ENCODE peak calls at places on chromosomes 6 and 20, in seven cellular contexts. M, P, Q, K, Z, U and O are unnamed samples.

GRCh38 chr6:45448417-45449389 is 71.0 kb upstream of the SUPT3H start:
- DNase-seq in U (no peak), M (no peak), Z (no peak), Q (no peak), P (peak; percentile 38), K (no peak), O (peak; percentile 70)

GRCh38 chr6:139146317-139146726 is 11.4 kb downstream of the HECA start:
- DNase-seq in P (no peak), Z (no peak), M (no peak), Q (no peak), U (no peak), K (no peak), O (no peak)

GRCh38 chr20:32472581-32473207 is 112.4 kb downstream of the NOL4L start:
- DNase-seq in K (no peak), M (no peak), Q (no peak), U (no peak), Z (no peak), P (no peak), O (no peak)

GRCh38 chr6:117542493-117542892 is 59.8 kb downstream of the GOPC start:
- DNase-seq in U (no peak), Q (no peak), M (no peak), P (no peak), K (no peak), Z (no peak), O (no peak)

GRCh38 chr6:157188213-157188612 is 135.1 kb downstream of the TMEM242 start:
- DNase-seq in K (no peak), Q (no peak), M (no peak), Z (no peak), P (peak; percentile 81), U (no peak), O (peak; percentile 40)

GRCh38 chr6:129598244-129599187 is 111.5 kb downstream of the ARHGAP18 start:
- DNase-seq in M (peak; percentile 65), Z (no peak), K (no peak), U (peak; percentile 28), Q (peak; percentile 75), P (peak; percentile 84), O (peak; percentile 80)

GRCh38 chr6:109705258-109705657 is 14.2 kb downstream of the FIG4 start:
- DNase-seq in Q (peak; percentile 92), K (peak; percentile 79), U (peak; percentile 95), P (peak; percentile 88), Z (peak; percentile 83), M (peak; percentile 72), O (peak; percentile 86)

GRCh38 chr6:47715782-47716181 is 17.4 kb downstream of the ADGRF4 start:
- DNase-seq in P (no peak), K (no peak), M (no peak), Z (no peak), U (no peak), Q (no peak), O (no peak)

GRCh38 chr6:130697661-130698535 is 129.3 kb upstream of the SMLR1 start:
- DNase-seq in Q (peak; percentile 56), U (peak; percentile 17), Z (peak; percentile 68), P (peak; percentile 66), M (peak; percentile 29), K (peak; percentile 48), O (peak; percentile 73)

DNA sequence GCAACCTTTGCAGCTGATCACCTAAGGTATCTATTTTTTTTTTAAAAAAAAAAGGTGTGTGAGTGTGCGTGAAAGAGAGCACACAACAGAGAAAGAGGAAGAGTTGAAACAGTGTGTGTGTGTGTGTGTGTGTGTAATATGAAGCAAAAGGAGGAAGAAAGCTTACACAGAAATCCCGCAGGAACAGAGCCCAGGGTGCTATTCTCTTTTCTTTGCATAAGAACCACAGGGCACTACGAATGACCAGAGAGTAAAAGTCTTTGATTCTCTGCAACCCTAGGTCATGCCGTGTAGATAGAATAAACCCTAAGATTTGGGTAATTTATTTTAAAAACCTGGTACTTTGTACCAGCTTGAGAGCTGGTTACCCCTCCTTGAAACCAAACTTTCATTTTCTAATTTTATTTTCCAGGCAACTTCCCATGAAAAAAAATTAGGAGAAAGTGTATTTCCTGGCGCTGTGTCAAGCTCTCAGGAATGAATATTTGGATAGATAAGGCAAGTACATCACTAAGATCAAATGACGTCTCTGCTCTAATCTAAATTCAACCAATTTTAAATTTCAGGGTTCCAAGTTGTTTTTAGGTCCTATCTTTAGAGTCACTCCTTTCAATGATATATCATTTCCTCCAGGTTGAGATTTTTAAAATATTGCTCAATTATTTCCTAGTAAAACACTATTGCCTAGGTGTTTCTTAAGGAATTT is 47.9 kb upstream of the ID4 start:
- DNase-seq in M (no peak), K (no peak), U (no peak), P (peak; percentile 26), Q (no peak), Z (no peak), O (no peak)
- H2BK5ac ChIP-seq in M (no peak overlapping the region), K (no peak overlapping the region), U (no peak overlapping the region), P (no peak overlapping the region), Q (no peak overlapping the region), Z (no peak overlapping the region), O (no peak overlapping the region)

DNA sequence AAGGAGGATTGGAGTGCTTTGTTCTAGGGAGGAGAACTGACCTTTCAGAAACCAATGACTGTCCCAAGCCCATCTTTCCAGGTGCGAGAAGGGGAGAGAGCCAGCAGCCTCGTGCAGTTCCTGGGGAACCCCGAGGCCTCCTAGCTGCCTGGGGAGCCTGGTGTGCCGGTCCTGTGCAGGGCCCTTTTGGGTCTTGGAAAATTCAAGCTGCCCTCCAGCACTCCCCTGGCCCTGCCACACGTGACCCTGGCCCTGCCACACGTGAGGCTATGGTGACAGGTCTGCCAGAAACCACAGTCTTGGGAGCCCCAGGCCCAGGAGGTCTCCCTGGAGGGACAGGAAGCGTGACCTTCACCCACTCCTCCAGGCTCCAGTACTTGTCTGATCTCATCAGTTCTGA is 15.7 kb downstream of the IP6K3 start:
- DNase-seq in K (no peak), U (no peak), P (no peak), Z (no peak), Q (no peak), M (no peak), O (no peak)
- H3K4ac ChIP-seq in K (no peak overlapping the region), U (no peak overlapping the region), P (no peak overlapping the region), Z (no peak overlapping the region), Q (no peak overlapping the region), M (no peak overlapping the region), O (no peak overlapping the region)

DNA sequence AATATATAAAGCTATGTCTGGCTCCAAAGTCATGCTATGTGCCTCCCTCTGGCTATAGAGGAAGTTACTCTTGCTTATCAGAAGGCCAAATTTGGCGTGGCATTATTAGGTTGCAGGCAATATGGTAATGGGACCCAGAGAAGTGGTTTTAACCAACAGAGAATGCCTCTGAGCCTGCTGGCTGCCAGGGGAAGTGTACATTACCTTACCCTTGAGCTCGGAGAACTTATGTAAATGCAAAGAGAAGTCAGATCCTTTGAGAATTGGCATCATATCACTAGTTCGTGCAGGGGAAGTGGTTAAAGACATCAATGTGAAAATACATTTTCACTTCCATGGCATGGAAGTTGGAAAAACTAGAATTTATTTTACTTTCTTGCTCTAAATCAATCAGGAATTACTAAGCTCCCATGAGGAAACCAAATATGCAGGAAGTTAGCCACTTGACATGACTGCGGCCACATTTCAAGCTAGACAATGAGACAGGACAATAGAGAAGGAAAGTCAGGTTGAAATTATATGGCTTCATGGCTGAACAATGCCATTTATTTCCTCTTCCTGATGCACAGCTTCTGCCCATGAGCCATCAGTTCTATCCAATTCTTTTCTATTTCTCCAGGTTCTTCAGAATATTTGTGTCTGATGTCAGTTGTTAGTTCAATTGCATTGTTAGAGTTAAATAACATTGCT is 134.0 kb upstream of the PHACTR1 start:
- DNase-seq in U (no peak), Z (no peak), M (no peak), K (no peak), P (no peak), Q (no peak), O (no peak)
- H3K9ac ChIP-seq in U (no peak overlapping the region), Z (no peak overlapping the region), M (no peak overlapping the region), K (no peak overlapping the region), P (no peak overlapping the region), Q (no peak overlapping the region), O (no peak overlapping the region)

GRCh38 chr6:6730831-6731230 is 142.3 kb downstream of the LY86 start:
- DNase-seq in Q (no peak), P (peak; percentile 94), K (no peak), U (no peak), M (no peak), Z (no peak), O (peak; percentile 62)

GRCh38 chr6:6725834-6726194 is 137.3 kb downstream of the LY86 start:
- DNase-seq in Z (no peak), K (no peak), U (peak; percentile 17), Q (no peak), P (no peak), M (no peak), O (no peak)

GRCh38 chr6:6725120-6725833 is 136.8 kb downstream of the LY86 start:
- DNase-seq in Q (peak; percentile 77), K (peak; percentile 75), Z (peak; percentile 78), P (no peak), M (no peak), U (no peak), O (no peak)

GRCh38 chr6:6729971-6730370 is 141.5 kb downstream of the LY86 start:
- DNase-seq in U (no peak), K (no peak), Q (no peak), M (no peak), Z (no peak), P (no peak), O (no peak)

GRCh38 chr6:6728169-6728941 is 139.8 kb downstream of the LY86 start:
- DNase-seq in P (no peak), U (no peak), M (no peak), Z (no peak), K (no peak), Q (peak; percentile 52), O (no peak)
- H2BK5ac ChIP-seq in P (no peak overlapping the region), U (no peak overlapping the region), M (no peak overlapping the region), Z (peak overlapping the region; percentile 17), K (no peak overlapping the region), Q (no peak overlapping the region), O (no peak overlapping the region)

DNA sequence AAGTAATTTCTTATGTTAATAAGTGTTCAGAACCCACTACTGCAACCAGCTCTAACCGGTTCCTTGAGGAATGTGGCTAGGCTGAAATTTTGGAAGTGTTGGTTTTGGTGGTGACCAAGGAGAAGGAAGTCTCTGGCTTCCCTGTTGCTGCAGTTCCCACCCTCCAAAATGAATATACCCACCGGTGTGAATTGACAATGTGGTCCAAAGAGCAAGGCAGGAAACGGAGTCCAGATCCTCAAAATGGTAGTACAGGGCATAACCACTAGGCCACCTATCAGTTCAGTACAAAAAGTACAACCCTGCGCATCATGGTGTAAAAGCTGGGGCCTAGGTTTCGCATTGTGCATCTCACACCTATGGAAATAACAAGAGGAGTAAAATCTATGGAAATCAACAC is 2.8 kb downstream of the ADNP start:
- DNase-seq in M (no peak), Q (peak; percentile 42), P (no peak), K (no peak), Z (no peak), U (no peak), O (no peak)
- H3K4ac ChIP-seq in M (no peak overlapping the region), Q (no peak overlapping the region), P (no peak overlapping the region), K (no peak overlapping the region), Z (no peak overlapping the region), U (peak overlapping the region; percentile 61), O (no peak overlapping the region)

DNA sequence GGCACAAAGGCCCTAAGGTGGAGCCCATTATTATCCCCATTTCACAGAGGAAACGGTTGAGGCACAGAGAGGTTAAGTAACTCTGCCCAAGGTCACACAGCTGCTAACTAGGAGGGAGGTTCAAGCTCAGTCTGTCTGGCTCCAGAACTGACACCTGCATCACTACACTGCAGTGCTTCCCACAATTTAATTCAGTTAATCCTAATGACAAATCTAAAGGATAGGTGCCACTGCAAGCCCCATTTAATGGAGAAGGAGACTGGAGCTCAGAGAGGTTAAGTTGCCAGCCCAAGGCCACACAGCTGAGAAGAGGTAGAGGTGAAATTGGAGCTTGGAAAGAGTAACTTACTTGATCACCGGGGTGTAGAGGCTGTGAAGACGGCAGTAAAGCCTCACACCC is 148.8 kb downstream of the PREX1 start:
- DNase-seq in P (no peak), Z (no peak), Q (no peak), K (no peak), U (no peak), M (no peak), O (no peak)
- H3K9ac ChIP-seq in P (no peak overlapping the region), Z (no peak overlapping the region), Q (no peak overlapping the region), K (no peak overlapping the region), U (no peak overlapping the region), M (no peak overlapping the region), O (no peak overlapping the region)